ENCODE peak calls at places on chromosomes 1 and 21, in four cellular contexts. I is upper lobe of right lung, Q is left ventricle myocardium inferior, J is small intestine. H is an unnamed sample.

GRCh38 chr1:102897537-102897936 is 210.8 kb downstream of the COL11A1 start:
- DNase-seq in I (no peak), Q (no peak), J (no peak), H (no peak)

GRCh38 chr1:67618285-67619018 is 66.5 kb upstream of the GADD45A start:
- DNase-seq in I (no peak), Q (no peak), J (no peak), H (no peak)

GRCh38 chr1:55893155-55893554 is 678.0 kb upstream of the USP24 start:
- DNase-seq in I (no peak), Q (no peak), J (peak), H (no peak)

GRCh38 chr1:201632364-201632952 is 93.5 kb downstream of the NAV1 start:
- DNase-seq in I (no peak), Q (no peak), J (peak), H (no peak)

GRCh38 chr1:109864960-109865611 is 45.6 kb upstream of the CSF1 start:
- DNase-seq in I (no peak), Q (no peak), J (no peak), H (no peak)

GRCh38 chr1:3691421-3692204 is 39.3 kb downstream of the TP73 start:
- DNase-seq in I (no peak), Q (no peak), J (no peak), H (no peak)

GRCh38 chr1:223500560-223501425 is 107.6 kb downstream of the CCDC185 start:
- DNase-seq in I (peak), Q (no peak), J (no peak), H (peak)

GRCh38 chr1:181551249-181551648 is 67.9 kb downstream of the CACNA1E start:
- DNase-seq in I (no peak), Q (no peak), J (no peak), H (no peak)

GRCh38 chr1:91700332-91700731 is 185.6 kb downstream of the TGFBR3 start:
- DNase-seq in I (no peak), Q (no peak), J (no peak), H (no peak)

GRCh38 chr1:153390938-153391710 is at the start of gene S100A8:
- DNase-seq in I (peak), Q (peak), J (no peak), H (no peak)

GRCh38 chr21:45549670-45550463 is 7.6 kb upstream of the SLC19A1 start:
- DNase-seq in I (peak), Q (peak), J (no peak), H (no peak)

GRCh38 chr1:224623743-224624333 is 7.7 kb downstream of the CNIH3 start:
- DNase-seq in I (no peak), Q (no peak), J (peak), H (no peak)

GRCh38 chr1:205084360-205084759 is at the start of gene TMEM81:
- DNase-seq in I (no peak), Q (no peak), J (no peak), H (no peak)

GRCh38 chr1:206935491-206936067 is 10.7 kb downstream of the PIGR start:
- DNase-seq in I (peak), Q (no peak), J (peak), H (no peak)

GRCh38 chr1:29213055-29213454 is 17.7 kb downstream of the MECR start:
- DNase-seq in I (no peak), Q (no peak), J (no peak), H (no peak)

GRCh38 chr1:5423109-5423508 is 569.1 kb downstream of the NPHP4 start:
- DNase-seq in I (peak), Q (no peak), J (no peak), H (no peak)

GRCh38 chr1:93723101-93723500 is 41.5 kb upstream of the BCAR3 start:
- DNase-seq in I (no peak), Q (peak), J (no peak), H (no peak)

GRCh38 chr1:64983110-64983509 is 16.8 kb upstream of the JAK1 start:
- DNase-seq in I (no peak), Q (no peak), J (no peak), H (no peak)

DNA sequence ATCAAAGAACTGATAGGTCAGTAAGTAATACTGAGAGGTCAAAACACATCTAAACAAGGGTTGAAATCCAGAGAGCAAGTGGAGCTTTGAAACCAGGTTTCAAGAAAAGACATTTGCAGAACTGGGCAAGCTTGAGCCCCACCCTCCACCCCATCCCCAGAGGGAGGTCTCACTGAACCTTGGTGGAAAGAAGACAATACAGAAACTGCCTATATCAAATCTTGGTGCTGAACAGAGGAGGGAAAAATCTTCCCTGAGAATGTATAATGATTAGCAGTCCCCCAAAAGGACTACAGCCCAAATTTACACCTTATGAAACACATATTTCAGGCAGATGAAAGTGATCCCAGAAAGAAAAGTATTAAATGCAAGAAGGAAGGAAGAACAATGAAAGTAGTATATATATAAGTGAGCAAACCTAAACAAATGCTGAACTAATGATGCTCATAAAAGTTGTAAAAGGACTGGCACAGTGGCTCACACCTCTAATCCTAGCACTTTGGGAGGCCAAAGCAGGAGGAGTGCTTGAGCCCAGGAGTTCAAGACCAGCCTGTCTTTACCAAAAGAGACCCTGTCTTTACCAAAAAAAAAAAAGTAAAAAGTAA is 12.4 kb downstream of the ZBTB17 start:
- DNase-seq in I (no peak), Q (no peak), J (no peak), H (no peak)
- H3K4me3 ChIP-seq in I (no peak), Q (no peak), J (no peak), H (no peak)

GRCh38 chr21:19326581-19327319 is 923.2 kb upstream of the TMPRSS15 start:
- DNase-seq in I (no peak), Q (no peak), J (no peak), H (no peak)
- H3K4me3 ChIP-seq in I (no peak), Q (no peak), J (no peak), H (no peak)

GRCh38 chr1:186566140-186566850 is 105.4 kb upstream of the PDC start:
- DNase-seq in I (no peak), Q (no peak), J (no peak), H (no peak)
- H3K4me3 ChIP-seq in I (no peak), Q (no peak), J (no peak), H (no peak)

GRCh38 chr1:66401244-66401643 is 132.7 kb upstream of the SGIP1 start:
- DNase-seq in I (no peak), Q (no peak), J (no peak), H (no peak)
- H3K4me3 ChIP-seq in I (no peak), Q (no peak), J (no peak), H (no peak)

DNA sequence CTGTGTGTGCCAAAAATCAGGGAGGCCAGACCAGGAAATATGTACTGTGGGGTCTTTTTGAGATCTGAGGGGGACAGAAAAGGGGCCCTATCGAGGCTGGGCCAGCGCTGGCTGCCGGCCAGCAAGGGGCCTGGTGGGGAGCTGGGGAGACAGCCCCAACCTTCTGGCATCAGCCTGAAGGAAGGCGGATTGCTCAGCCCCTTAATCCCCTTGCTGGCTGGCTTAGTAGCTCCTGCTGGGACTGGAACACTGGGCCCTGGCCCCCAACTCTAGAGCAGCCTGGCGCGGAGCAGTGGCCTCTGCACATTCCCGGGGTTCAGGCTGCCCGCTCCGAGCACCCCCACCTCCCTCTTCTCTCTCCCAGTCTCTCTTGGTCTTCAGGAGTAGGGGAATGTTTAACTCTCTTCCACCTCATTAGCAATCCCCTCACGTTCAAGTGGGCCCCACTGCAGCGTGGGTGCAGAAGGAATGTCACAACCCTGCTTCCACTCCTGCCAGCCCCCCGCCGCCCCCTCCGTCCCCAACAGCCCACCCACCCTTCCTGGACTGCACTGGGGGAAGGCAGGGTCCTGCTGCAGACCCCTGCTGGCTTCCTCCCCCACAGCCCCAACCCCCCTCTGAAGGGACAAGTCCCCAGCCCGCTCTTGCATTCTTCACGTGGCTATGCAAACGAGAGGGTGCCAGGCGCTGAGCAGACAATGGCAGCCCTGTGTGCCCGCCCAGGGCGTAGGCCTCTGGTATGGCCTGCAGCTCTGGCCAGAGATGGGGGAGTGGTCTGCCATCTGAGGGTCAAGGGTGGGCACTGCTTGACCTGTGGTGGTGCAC is 932 bp upstream of the CLDN19 start:
- DNase-seq in I (no peak), Q (no peak), J (no peak), H (no peak)
- H3K4me3 ChIP-seq in I (no peak), Q (no peak), J (no peak), H (no peak)